ENCODE peak calls at places on chromosomes 3 and 15, in nine cellular contexts. B is cardiac fibroblast; S is DMS 273 treated with DMSO at 0.1 percent for 48 hours; E is activated effector memory CD4-positive, alpha-beta T cell treated with anti-CD3 and anti-CD28 coated beads, Interleukin-2, amount 50 U/mL, for 16 hours; V is fibroblast of mammary gland; O is stimulated activated CD4-positive, alpha-beta T cell treated with anti-CD3 and anti-CD28 coated beads, Interleukin-2, amount 100 ng/mL, for 48 hours; Q is nucleus accumbens; P is memory B cell; Z is substantia nigra. F is an unnamed sample.

GRCh38 chr3:10224794-10225660 is 23.2 kb upstream of the TATDN2 start:
- DNase-seq in Q (no peak), P (peak), B (peak), S (no peak), O (peak), Z (peak), E (peak), V (peak), F (peak)

GRCh38 chr3:85397434-85397833 is 438.6 kb downstream of the CADM2 start:
- DNase-seq in S (no peak), P (no peak), B (no peak), O (no peak), Z (no peak), E (no peak), V (no peak), Q (no peak), F (no peak)

GRCh38 chr3:9067352-9067975 is 104.2 kb upstream of the RAD18 start:
- DNase-seq in O (peak), Q (no peak), B (peak), V (peak), E (no peak), Z (peak), S (peak), P (no peak), F (peak)

GRCh38 chr15:98866503-98866902 is 141.1 kb downstream of the PGPEP1L start:
- DNase-seq in Z (no peak), V (peak), S (peak), E (no peak), B (peak), O (no peak), Q (no peak), P (no peak), F (peak)

GRCh38 chr3:37693791-37694194 is 167.9 kb upstream of the CTDSPL start:
- DNase-seq in V (no peak), B (no peak), E (no peak), P (no peak), Z (no peak), S (no peak), O (no peak), Q (no peak), F (no peak)

GRCh38 chr15:30906366-30906765 is 2.7 kb downstream of the FAN1 start:
- DNase-seq in B (no peak), Z (no peak), Q (no peak), V (no peak), E (no peak), P (no peak), O (no peak), S (no peak), F (no peak)

GRCh38 chr15:64743691-64744090 is 31.7 kb downstream of the RBPMS2 start:
- DNase-seq in B (no peak), Z (no peak), S (no peak), V (no peak), E (no peak), Q (no peak), P (no peak), O (no peak), F (no peak)

GRCh38 chr3:23440416-23441294 is 237.5 kb downstream of the UBE2E2 start:
- DNase-seq in V (no peak), Q (no peak), O (no peak), P (no peak), E (no peak), B (no peak), Z (no peak), S (no peak), F (no peak)

GRCh38 chr3:40079203-40079844 is 230.2 kb upstream of the EIF1B start:
- DNase-seq in V (peak), B (peak), O (no peak), S (no peak), E (no peak), Q (no peak), Z (no peak), P (no peak), F (peak)

F was measured in fibroblast of gingiva.